ENCODE peak calls at places on chromosome 19, in six cellular contexts. L is IMR-90, A is neuronal stem cell, E is mesenchymal stem cell, B is H9, K is trophoblast cell. C is an unnamed sample.

GRCh38 chr19:8209111-8209964 is at the start of gene CERS4:
- DNase-seq in L (peak), A (peak), E (peak), B (peak), K (no peak), C (peak)

GRCh38 chr19:47729468-47729798 is 15.9 kb upstream of the NOP53 start:
- DNase-seq in L (peak), A (no peak), E (peak), B (peak), K (peak), C (peak)

GRCh38 chr19:47651132-47651531 is 42.2 kb downstream of the BICRA start:
- DNase-seq in L (no peak), A (no peak), E (no peak), B (no peak), K (peak), C (no peak)

GRCh38 chr19:22832031-22832762 is at the start of gene ZNF723:
- DNase-seq in L (no peak), A (no peak), E (no peak), B (no peak), K (peak), C (no peak)

GRCh38 chr19:32881766-32882165 is 12.2 kb upstream of the SLC7A9 start:
- DNase-seq in L (no peak), A (no peak), E (no peak), B (peak), K (no peak), C (no peak)

GRCh38 chr19:43651758-43652545 is 12.3 kb upstream of the CADM4 start:
- DNase-seq in L (peak), A (no peak), E (peak), B (peak), K (peak), C (peak)

GRCh38 chr19:11538232-11539036 is at the start of gene CNN1:
- DNase-seq in L (peak), A (no peak), E (peak), B (peak), K (no peak), C (peak)

GRCh38 chr19:1449467-1450442 is at the start of gene APC2:
- DNase-seq in L (peak), A (peak), E (peak), B (peak), K (no peak), C (peak)

GRCh38 chr19:48190288-48191284 is 20.1 kb downstream of the ZSWIM9 start:
- DNase-seq in L (peak), A (no peak), E (peak), B (peak), K (peak), C (peak)

GRCh38 chr19:35340431-35340830 is 7.3 kb upstream of the FFAR1 start:
- DNase-seq in L (no peak), A (no peak), E (no peak), B (no peak), K (no peak), C (no peak)

GRCh38 chr19:33859016-33859415 is 62.3 kb downstream of the KCTD15 start:
- DNase-seq in L (no peak), A (no peak), E (no peak), B (no peak), K (no peak), C (no peak)

GRCh38 chr19:1068111-1069001 is 1.4 kb downstream of the ARHGAP45 start:
- DNase-seq in L (no peak), A (no peak), E (no peak), B (no peak), K (no peak), C (no peak)

GRCh38 chr19:4636151-4636717 is 3.1 kb upstream of the TNFAIP8L1 start:
- DNase-seq in L (peak), A (peak), E (peak), B (peak), K (no peak), C (peak)

GRCh38 chr19:19563348-19563848 is 25.3 kb downstream of the CILP2 start:
- DNase-seq in L (no peak), A (no peak), E (no peak), B (no peak), K (no peak), C (no peak)

GRCh38 chr19:35495107-35496064 is 5.1 kb upstream of the KRTDAP start:
- DNase-seq in L (peak), A (peak), E (peak), B (peak), K (peak), C (peak)

GRCh38 chr19:45881909-45882528 is 3.9 kb downstream of the IRF2BP1 start:
- DNase-seq in L (no peak), A (no peak), E (no peak), B (peak), K (no peak), C (peak)

GRCh38 chr19:50500060-50500752 is 10.8 kb downstream of the JOSD2 start:
- DNase-seq in L (no peak), A (no peak), E (peak), B (peak), K (no peak), C (peak)

GRCh38 chr19:2288010-2288742 is 6.2 kb upstream of the PEAK3 start:
- DNase-seq in L (no peak), A (no peak), E (no peak), B (no peak), K (no peak), C (no peak)

GRCh38 chr19:9986787-9987281 is 23.5 kb downstream of the COL5A3 start:
- DNase-seq in L (peak), A (peak), E (no peak), B (no peak), K (no peak), C (no peak)

GRCh38 chr19:51179297-51179696 is 37.2 kb downstream of the SIGLEC7 start:
- DNase-seq in L (no peak), A (no peak), E (no peak), B (peak), K (no peak), C (no peak)

GRCh38 chr19:8655340-8655709 is 24.9 kb downstream of the NFILZ start:
- DNase-seq in L (no peak), A (no peak), E (no peak), B (no peak), K (no peak), C (no peak)

GRCh38 chr19:2507109-2507508 is 31.2 kb downstream of the GADD45B start:
- DNase-seq in L (peak), A (no peak), E (peak), B (no peak), K (no peak), C (no peak)

GRCh38 chr19:58382997-58383603 is 2.3 kb upstream of the ZNF837 start:
- DNase-seq in L (no peak), A (no peak), E (no peak), B (peak), K (no peak), C (no peak)

GRCh38 chr19:58386166-58386575 is 898 bp upstream of the RPS5 start:
- DNase-seq in L (no peak), A (no peak), E (no peak), B (peak), K (no peak), C (no peak)

GRCh38 chr19:58387338-58388174 is 487 bp downstream of the RPS5 start:
- DNase-seq in L (no peak), A (no peak), E (peak), B (no peak), K (no peak), C (peak)

GRCh38 chr19:58386576-58387337 is at the start of gene RPS5:
- DNase-seq in L (peak), A (peak), E (peak), B (peak), K (peak), C (peak)

DNA sequence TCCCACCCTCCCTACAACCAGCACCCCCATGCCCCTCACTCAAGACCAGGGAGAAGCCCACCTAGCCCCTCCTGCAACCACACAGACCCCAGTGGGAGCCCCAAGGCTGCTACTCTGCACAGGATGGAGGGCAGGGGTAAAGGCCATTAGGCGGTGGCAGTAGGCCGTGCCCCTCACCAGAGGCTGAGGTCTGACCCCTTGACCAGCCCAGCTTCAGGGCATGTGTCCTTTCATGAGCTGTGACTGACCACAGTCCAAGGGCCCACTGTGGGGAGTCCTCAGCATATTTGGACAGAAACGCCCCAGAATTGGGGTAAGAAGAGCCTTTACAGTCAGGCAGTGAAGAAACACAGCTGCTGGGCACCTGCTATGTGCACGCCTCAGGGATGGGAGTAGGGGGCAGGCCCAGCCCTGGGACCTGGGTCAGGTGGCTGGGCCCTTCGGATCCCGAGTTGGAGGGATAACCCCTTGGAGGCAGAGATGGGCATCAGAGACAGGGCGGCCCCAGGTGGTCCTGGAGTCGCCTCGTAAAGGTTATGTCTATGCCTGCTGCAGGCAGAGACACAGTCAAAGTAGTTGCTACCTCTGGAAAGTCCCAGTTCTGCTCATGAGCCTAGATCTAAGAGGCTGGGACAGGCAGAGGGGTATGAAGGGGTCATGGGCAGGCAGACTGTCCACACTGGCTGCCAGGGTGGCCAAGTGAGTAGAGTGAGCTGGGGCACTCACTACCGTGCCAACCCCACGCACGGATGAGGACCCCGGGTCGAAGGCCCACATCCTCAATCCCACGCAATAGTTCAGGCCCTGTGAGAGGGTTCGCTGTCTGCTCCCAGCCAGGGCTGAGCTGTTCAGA is 1.5 kb upstream of the RPS5 start:
- DNase-seq in L (no peak), A (no peak), E (no peak), B (peak), K (no peak), C (no peak)
- H3K4ac ChIP-seq in L (peak), A (no peak), E (peak), B (no peak), K (peak), C (peak)

GRCh38 chr19:17128820-17129219 is 53.2 kb downstream of the MYO9B start:
- DNase-seq in L (no peak), A (no peak), E (no peak), B (no peak), K (no peak), C (no peak)

GRCh38 chr19:17127671-17128070 is 52.1 kb downstream of the MYO9B start:
- DNase-seq in L (no peak), A (no peak), E (no peak), B (no peak), K (no peak), C (no peak)

GRCh38 chr19:17125728-17126677 is 50.4 kb downstream of the MYO9B start:
- DNase-seq in L (peak), A (no peak), E (peak), B (no peak), K (peak), C (no peak)

GRCh38 chr19:17129377-17129776 is 53.8 kb downstream of the MYO9B start:
- DNase-seq in L (no peak), A (no peak), E (no peak), B (no peak), K (no peak), C (no peak)

DNA sequence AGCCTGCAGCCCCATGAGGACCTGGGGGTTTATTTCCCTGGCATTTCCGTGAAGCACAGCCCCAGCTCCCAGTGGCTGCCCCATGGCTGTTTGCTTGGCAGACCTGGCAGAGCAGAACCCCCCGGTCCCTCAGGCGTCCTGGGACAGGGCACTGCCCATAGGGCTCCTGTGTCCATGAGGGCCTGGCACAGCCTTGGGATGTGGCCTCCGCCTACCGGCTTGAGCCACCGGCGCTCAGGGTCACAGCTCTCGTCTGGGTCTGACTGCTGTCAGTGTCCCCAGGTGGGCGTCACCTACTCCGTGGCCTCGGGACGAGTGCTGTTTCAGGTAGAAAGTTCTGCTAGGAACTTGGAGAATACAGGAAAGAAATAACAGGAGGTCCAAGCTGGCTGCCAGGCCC is 52.8 kb downstream of the MYO9B start:
- DNase-seq in L (no peak), A (no peak), E (no peak), B (no peak), K (no peak), C (no peak)
- H3K4ac ChIP-seq in L (no peak), A (no peak), E (no peak), B (no peak), K (no peak), C (no peak)

DNA sequence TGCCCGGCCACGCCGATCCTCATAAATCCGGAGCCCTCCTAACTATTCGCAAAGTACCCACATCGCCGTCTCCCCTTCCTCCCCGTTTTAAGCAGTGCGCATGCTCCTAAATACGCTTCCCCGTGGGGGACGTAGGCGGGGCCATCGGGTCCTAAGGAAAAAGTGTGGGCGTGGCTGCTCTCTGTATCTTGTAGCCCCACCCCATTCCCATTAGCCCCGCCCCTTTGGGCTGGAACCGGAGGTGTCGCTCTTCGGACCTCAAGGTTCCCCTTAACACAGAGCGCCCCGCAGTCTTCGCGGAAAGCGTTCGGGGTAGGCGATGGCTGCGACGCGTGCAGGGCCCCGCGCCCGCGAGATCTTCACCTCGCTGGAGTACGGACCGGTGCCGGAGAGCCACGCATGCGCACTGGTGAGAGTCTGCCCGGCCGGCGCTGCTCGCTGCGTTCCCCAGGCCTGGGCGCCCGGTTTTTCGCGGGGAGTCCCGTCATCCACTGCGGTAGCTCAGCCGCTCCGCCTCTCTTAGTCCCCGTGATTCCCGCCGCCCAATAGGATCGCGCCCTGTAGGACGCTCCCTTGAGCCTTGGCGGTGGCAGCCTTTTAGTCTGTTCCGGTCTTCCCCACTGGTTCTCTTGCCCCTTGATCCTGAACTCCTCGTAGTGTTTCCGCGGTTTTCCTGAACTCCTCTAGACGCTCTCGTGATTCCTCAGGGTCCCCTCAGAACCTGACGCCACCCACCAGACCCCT is at the start of gene ALDH16A1:
- DNase-seq in L (peak), A (peak), E (peak), B (peak), K (peak), C (peak)
- H3K4ac ChIP-seq in L (peak), A (no peak), E (peak), B (no peak), K (peak), C (peak)

DNA sequence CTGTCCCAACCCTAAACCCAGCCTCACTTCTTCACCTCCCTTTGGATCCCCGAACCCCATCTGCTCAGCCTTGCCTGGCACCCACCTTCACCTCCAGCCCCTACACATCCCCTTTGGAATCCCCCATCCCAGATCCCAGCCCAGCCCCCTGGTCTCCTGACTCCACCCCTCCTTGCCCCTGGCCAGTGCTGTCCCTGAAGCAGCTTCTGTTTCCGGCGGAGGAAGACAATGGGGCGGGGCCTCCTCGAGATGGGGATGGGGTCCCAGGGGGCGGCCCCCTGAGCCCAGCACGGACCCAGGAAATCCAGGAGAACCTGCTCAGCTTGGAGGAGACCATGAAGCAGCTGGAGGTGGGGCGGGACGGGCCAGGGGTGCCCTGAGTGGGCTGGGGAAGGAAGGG is 22.0 kb downstream of the ERFL start:
- DNase-seq in L (no peak), A (no peak), E (no peak), B (no peak), K (no peak), C (no peak)
- H3K4ac ChIP-seq in L (no peak), A (no peak), E (no peak), B (no peak), K (no peak), C (no peak)

DNA sequence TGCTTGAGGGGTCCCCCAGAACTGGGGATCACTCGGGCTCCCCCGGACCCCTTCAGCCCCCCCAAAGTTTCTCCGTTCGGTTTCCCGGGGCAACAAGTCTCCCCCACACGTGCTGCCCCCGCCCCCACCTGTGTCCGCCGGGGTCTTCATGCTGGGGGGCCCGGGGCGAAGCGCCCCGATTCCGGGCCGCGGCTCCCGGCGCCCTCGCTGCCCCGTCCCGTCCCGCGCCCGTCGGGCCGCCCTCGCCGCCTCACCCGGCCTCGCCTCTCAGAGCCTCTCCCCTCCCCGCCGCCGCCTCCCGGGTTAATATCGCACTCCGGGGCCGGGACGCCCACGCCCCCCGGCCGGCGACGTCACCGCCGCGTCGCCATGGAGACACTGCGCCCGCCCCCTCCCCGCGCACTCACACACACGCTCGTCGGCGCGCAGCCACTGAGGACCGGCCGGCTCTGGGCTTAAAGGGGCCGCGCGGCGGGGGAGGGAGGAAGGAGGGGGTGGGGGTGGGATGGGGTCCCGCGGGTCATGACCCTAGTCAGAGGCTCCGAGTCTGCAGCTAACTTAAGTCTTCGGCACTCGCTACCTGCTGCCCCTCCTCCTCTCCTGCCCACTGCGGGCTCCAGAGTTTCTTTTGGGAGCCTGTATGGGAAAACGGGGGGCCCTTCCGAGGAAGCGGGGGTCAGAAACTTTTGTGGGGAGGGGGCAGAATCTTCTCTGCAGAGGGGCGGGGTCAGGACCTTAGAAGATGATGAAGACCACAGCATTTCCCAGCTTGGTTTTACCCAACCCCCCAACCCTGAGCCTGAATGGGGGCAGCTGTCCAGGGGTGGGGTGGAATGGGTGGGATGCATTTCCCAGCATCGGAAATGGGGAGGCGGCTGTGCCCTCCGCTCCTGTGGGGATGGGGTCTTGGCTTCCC is at the start of gene ERF:
- DNase-seq in L (peak), A (peak), E (peak), B (peak), K (peak), C (peak)
- H3K4ac ChIP-seq in L (peak), A (peak), E (peak), B (no peak), K (peak), C (peak)

DNA sequence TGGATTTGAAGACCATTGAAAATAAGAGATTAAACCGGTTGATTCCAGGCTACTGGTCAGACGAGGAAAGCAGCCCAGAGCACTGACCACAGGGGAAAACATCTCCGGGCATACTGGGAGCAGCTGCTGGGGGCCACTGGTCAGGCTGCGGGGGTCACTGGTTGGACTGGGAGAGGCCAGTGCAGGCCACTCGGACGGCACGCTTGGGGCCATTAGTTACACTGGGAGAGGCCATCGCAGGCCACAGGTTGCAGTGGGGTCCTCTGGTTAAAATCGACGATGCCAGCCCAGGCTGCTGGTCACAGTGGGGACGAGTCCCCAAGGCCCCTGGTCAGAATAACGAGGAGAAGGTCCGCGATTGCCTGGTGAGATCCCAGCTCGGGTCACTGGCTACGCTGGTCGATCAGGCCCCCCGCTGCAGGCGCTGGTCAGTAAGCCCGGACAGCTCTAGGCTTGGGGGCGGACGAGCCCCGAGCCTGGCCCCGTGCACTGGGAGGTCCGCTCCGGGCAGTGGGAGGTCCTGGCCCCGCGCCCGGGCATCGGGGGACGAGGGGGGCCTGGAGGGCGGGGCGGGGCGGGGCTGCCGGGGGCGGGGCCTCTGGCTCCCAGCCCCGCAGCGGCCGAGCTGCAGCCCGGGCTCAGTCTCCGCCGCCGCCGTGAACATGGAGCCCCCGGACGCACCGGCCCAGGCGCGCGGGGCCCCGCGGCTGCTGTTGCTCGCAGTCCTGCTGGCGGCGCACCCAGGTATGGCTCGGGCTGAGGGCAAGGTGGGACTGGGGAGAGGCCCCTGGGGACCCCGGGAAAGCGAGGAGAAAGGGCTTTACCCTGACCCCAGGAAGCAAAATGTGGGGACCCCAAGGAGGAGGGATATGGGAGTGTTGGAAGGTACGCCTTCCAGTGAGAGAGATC is at the start of gene BCAM:
- DNase-seq in L (peak), A (peak), E (peak), B (peak), K (no peak), C (peak)
- H3K4ac ChIP-seq in L (peak), A (no peak), E (peak), B (no peak), K (peak), C (peak)